ENCODE peak calls at places on chromosomes 6 and 20, in ten cellular contexts. N is fibroblast of lung, B is nephron progenitor cell, D is upper lobe of right lung, L is AG10803, P is cardiac muscle cell, J is cardiac fibroblast, A is heart left ventricle, S is MM.1S, V is MCF 10A. Q is an unnamed sample.

GRCh38 chr20:10280016-10280908 is 61.6 kb downstream of the SNAP25 start:
- DNase-seq in N (no peak), B (no peak), D (no peak), L (peak), P (peak), J (no peak), A (no peak), S (no peak), V (no peak), Q (no peak)

GRCh38 chr20:53146201-53146891 is 174.2 kb downstream of the TSHZ2 start:
- DNase-seq in N (no peak), B (no peak), D (no peak), L (no peak), P (no peak), J (no peak), A (no peak), S (no peak), V (no peak), Q (no peak)

GRCh38 chr6:44010411-44011349 is 116.6 kb downstream of the MRPL14 start:
- DNase-seq in N (peak), B (no peak), D (peak), L (peak), P (peak), J (peak), A (peak), S (no peak), V (peak), Q (no peak)

GRCh38 chr6:148144917-148145521 is 197.6 kb upstream of the SASH1 start:
- DNase-seq in N (peak), B (peak), D (peak), L (peak), P (peak), J (peak), A (peak), S (peak), V (peak), Q (peak)

GRCh38 chr6:41767112-41767946 is 12.4 kb downstream of the FRS3 start:
- DNase-seq in N (peak), B (no peak), D (peak), L (peak), P (peak), J (peak), A (peak), S (no peak), V (peak), Q (peak)

GRCh38 chr6:43302126-43302525 is 4.1 kb downstream of the SLC22A7 start:
- DNase-seq in N (no peak), B (no peak), D (no peak), L (no peak), P (no peak), J (no peak), A (no peak), S (no peak), V (no peak), Q (no peak)

GRCh38 chr6:4021862-4022715 is 56.8 kb downstream of the FAM217A start:
- DNase-seq in N (no peak), B (no peak), D (no peak), L (peak), P (no peak), J (peak), A (no peak), S (no peak), V (peak), Q (no peak)

GRCh38 chr20:62441986-62442539 is 14.7 kb upstream of the RBBP8NL start:
- DNase-seq in N (no peak), B (no peak), D (no peak), L (no peak), P (no peak), J (no peak), A (no peak), S (no peak), V (peak), Q (no peak)

GRCh38 chr20:38230957-38231785 is 29.4 kb downstream of the KIAA1755 start:
- DNase-seq in N (no peak), B (no peak), D (no peak), L (no peak), P (no peak), J (no peak), A (no peak), S (no peak), V (peak), Q (no peak)

GRCh38 chr6:169930799-169931198 is 179.4 kb downstream of the ERMARD start:
- DNase-seq in N (no peak), B (no peak), D (no peak), L (no peak), P (no peak), J (no peak), A (no peak), S (no peak), V (peak), Q (no peak)

GRCh38 chr20:63006611-63007471 is at the start of gene BHLHE23:
- DNase-seq in N (no peak), B (peak), D (no peak), L (no peak), P (peak), J (no peak), A (no peak), S (no peak), V (no peak), Q (no peak)

GRCh38 chr6:158220786-158221442 is 52.8 kb downstream of the GTF2H5 start:
- DNase-seq in N (peak), B (peak), D (peak), L (peak), P (peak), J (peak), A (peak), S (peak), V (peak), Q (peak)

GRCh38 chr6:4929319-4929718 is 74.5 kb downstream of the RPP40 start:
- DNase-seq in N (peak), B (no peak), D (no peak), L (no peak), P (peak), J (peak), A (no peak), S (no peak), V (no peak), Q (no peak)

GRCh38 chr6:31898200-31899011 is 908 bp upstream of the EHMT2 start:
- DNase-seq in N (peak), B (peak), D (no peak), L (peak), P (peak), J (peak), A (no peak), S (peak), V (peak), Q (no peak)

GRCh38 chr20:63625771-63626423 is 1.0 kb downstream of the GMEB2 start:
- DNase-seq in N (peak), B (no peak), D (peak), L (peak), P (peak), J (peak), A (no peak), S (peak), V (no peak), Q (no peak)

GRCh38 chr20:57596998-57597939 is 23.0 kb downstream of the ZBP1 start:
- DNase-seq in N (peak), B (peak), D (peak), L (peak), P (peak), J (peak), A (peak), S (peak), V (peak), Q (peak)

GRCh38 chr6:47111685-47112084 is 69.6 kb upstream of the ADGRF1 start:
- DNase-seq in N (no peak), B (peak), D (no peak), L (peak), P (no peak), J (peak), A (no peak), S (no peak), V (peak), Q (no peak)

GRCh38 chr20:44475372-44475693 is 341 bp upstream of the TTPAL start:
- DNase-seq in N (no peak), B (no peak), D (no peak), L (no peak), P (no peak), J (no peak), A (no peak), S (no peak), V (no peak), Q (no peak)

GRCh38 chr20:33282196-33282934 is 649 bp upstream of the BPIFB1 start:
- DNase-seq in N (no peak), B (no peak), D (no peak), L (no peak), P (no peak), J (no peak), A (no peak), S (no peak), V (no peak), Q (no peak)

GRCh38 chr20:47502271-47502730 is 614 bp downstream of the NCOA3 start:
- DNase-seq in N (no peak), B (peak), D (peak), L (peak), P (peak), J (peak), A (peak), S (peak), V (peak), Q (peak)

GRCh38 chr6:106692112-106692822 is 62.9 kb downstream of the QRSL1 start:
- DNase-seq in N (peak), B (no peak), D (no peak), L (peak), P (peak), J (peak), A (no peak), S (no peak), V (peak), Q (no peak)

GRCh38 chr20:50731055-50731929 is at the start of gene PARD6B:
- DNase-seq in N (peak), B (peak), D (peak), L (peak), P (peak), J (peak), A (peak), S (peak), V (peak), Q (peak)
- TF ChIP-seq CTCF in N (no peak), B (no peak), D (no peak), L (no peak), P (no peak), J (no peak), A (no peak), S (no peak), V (no peak), Q (no peak)

GRCh38 chr6:80454197-80454596 is 347.7 kb downstream of the BCKDHB start:
- DNase-seq in N (peak), B (no peak), D (no peak), L (peak), P (peak), J (peak), A (no peak), S (peak), V (peak), Q (no peak)
- TF ChIP-seq CTCF in N (no peak), B (no peak), D (no peak), L (no peak), P (no peak), J (no peak), A (no peak), S (no peak), V (no peak), Q (no peak)

GRCh38 chr20:23061713-23062561 is 12.5 kb upstream of the THBD start:
- DNase-seq in N (peak), B (no peak), D (no peak), L (peak), P (peak), J (peak), A (peak), S (no peak), V (peak), Q (no peak)
- TF ChIP-seq CTCF in N (peak), B (peak), D (peak), L (peak), P (peak), J (peak), A (peak), S (no peak), V (no peak), Q (peak)

GRCh38 chr20:36490191-36490590 is 51.1 kb upstream of the MYL9 start:
- DNase-seq in N (no peak), B (no peak), D (no peak), L (no peak), P (peak), J (no peak), A (no peak), S (no peak), V (no peak), Q (no peak)
- TF ChIP-seq CTCF in N (no peak), B (no peak), D (no peak), L (no peak), P (no peak), J (no peak), A (no peak), S (no peak), V (no peak), Q (no peak)

GRCh38 chr20:11719153-11719552 is 198.5 kb upstream of the BTBD3 start:
- DNase-seq in N (no peak), B (no peak), D (no peak), L (no peak), P (no peak), J (no peak), A (no peak), S (no peak), V (no peak), Q (no peak)

GRCh38 chr20:11718474-11719094 is 199.1 kb upstream of the BTBD3 start:
- DNase-seq in N (no peak), B (no peak), D (no peak), L (no peak), P (no peak), J (no peak), A (no peak), S (no peak), V (no peak), Q (no peak)

GRCh38 chr20:11716945-11717248 is 200.8 kb upstream of the BTBD3 start:
- DNase-seq in N (no peak), B (no peak), D (no peak), L (no peak), P (no peak), J (peak), A (no peak), S (no peak), V (no peak), Q (no peak)

GRCh38 chr20:11717562-11717961 is 200.1 kb upstream of the BTBD3 start:
- DNase-seq in N (no peak), B (no peak), D (no peak), L (no peak), P (no peak), J (no peak), A (no peak), S (no peak), V (no peak), Q (no peak)

DNA sequence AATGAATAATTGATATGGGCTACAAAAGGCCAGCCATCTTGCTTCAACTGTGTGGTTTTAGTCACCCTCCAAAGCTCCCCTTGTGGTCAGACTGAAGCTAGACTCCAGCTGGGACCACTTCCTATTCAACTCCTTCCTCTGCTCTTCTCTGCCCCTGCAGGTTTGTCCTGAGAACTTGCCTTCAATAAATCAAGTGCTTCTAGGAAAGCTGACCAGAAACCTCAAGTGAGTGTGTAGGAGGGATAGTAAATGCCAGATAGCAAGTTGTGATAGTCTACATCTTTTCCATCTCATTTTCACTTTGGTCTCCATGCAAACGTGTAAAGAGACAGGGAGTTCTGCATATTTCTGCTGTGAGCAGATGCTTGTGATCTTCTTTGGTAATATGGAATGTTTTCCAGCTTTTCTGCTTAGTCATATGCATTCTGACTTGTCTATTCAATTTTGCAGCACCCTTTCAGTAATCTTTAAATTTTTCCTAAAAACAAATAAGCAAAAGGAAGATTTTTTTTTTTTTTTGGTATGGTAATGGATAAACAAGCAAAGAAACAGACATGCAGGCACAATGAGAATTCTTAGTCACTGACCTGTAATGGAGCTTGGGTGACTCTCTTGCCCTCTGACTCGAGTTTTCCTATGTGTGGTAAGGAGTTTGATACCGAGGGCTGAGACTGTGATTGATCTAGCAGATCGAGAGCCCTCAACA is 201.3 kb upstream of the BTBD3 start:
- DNase-seq in N (peak), B (peak), D (no peak), L (peak), P (peak), J (peak), A (no peak), S (no peak), V (peak), Q (peak)
- TF ChIP-seq CTCF in N (peak), B (peak), D (no peak), L (peak), P (peak), J (peak), A (no peak), S (peak), V (no peak), Q (peak)

Q was measured in neural crest cell.